ENCODE peak calls at places on chromosomes 16 and 17, in ten cellular contexts. One of them, this sample, is unnamed.

GRCh38 chr16:69845181-69845580 is 83.0 kb downstream of the WWP2 start:
- DNase-seq in HuH-7: no peak
- DNase-seq in RCC 7860: no peak
- DNase-seq in CD4-positive, alpha-beta memory T cell: no peak
- DNase-seq in amniotic stem cell: no peak
- DNase-seq in endodermal cell: no peak
- DNase-seq in HS-5: no peak
- DNase-seq in ELF-1: no peak
- DNase-seq in RWPE1: no peak
- DNase-seq in activated T-cell treated with anti-CD3 and anti-CD28 coated beads, Interleukin-2, amount 50 U/mL, for 48 hours: no peak
- DNase-seq in this sample: peak

GRCh38 chr17:75878174-75878998 is at the start of gene TRIM47:
- DNase-seq in activated T-cell treated with anti-CD3 and anti-CD28 coated beads, Interleukin-2, amount 50 U/mL, for 48 hours: peak
- DNase-seq in endodermal cell: peak
- DNase-seq in RWPE1: peak
- DNase-seq in amniotic stem cell: no peak
- DNase-seq in HS-5: no peak
- DNase-seq in CD4-positive, alpha-beta memory T cell: peak
- DNase-seq in HuH-7: peak
- DNase-seq in RCC 7860: peak
- DNase-seq in ELF-1: peak
- DNase-seq in this sample: no peak

GRCh38 chr16:25198021-25198420 is 18.7 kb upstream of the AQP8 start:
- DNase-seq in HS-5: peak
- DNase-seq in activated T-cell treated with anti-CD3 and anti-CD28 coated beads, Interleukin-2, amount 50 U/mL, for 48 hours: no peak
- DNase-seq in RCC 7860: peak
- DNase-seq in HuH-7: no peak
- DNase-seq in ELF-1: no peak
- DNase-seq in RWPE1: peak
- DNase-seq in amniotic stem cell: no peak
- DNase-seq in CD4-positive, alpha-beta memory T cell: no peak
- DNase-seq in endodermal cell: no peak
- DNase-seq in this sample: no peak

GRCh38 chr17:51748749-51749604 is 409.5 kb downstream of the CA10 start:
- DNase-seq in RWPE1: no peak
- DNase-seq in endodermal cell: no peak
- DNase-seq in CD4-positive, alpha-beta memory T cell: no peak
- DNase-seq in RCC 7860: no peak
- DNase-seq in HuH-7: no peak
- DNase-seq in ELF-1: no peak
- DNase-seq in HS-5: no peak
- DNase-seq in activated T-cell treated with anti-CD3 and anti-CD28 coated beads, Interleukin-2, amount 50 U/mL, for 48 hours: no peak
- DNase-seq in amniotic stem cell: no peak
- DNase-seq in this sample: no peak

GRCh38 chr17:77404812-77405581 is 264.2 kb downstream of the SEC14L1 start:
- DNase-seq in CD4-positive, alpha-beta memory T cell: peak
- DNase-seq in ELF-1: no peak
- DNase-seq in HS-5: peak
- DNase-seq in endodermal cell: no peak
- DNase-seq in amniotic stem cell: no peak
- DNase-seq in RCC 7860: peak
- DNase-seq in RWPE1: peak
- DNase-seq in activated T-cell treated with anti-CD3 and anti-CD28 coated beads, Interleukin-2, amount 50 U/mL, for 48 hours: peak
- DNase-seq in HuH-7: no peak
- DNase-seq in this sample: no peak

GRCh38 chr16:8850279-8850885 is 18.4 kb downstream of the CARHSP1 start:
- DNase-seq in HuH-7: no peak
- DNase-seq in HS-5: peak
- DNase-seq in ELF-1: peak
- DNase-seq in RCC 7860: peak
- DNase-seq in activated T-cell treated with anti-CD3 and anti-CD28 coated beads, Interleukin-2, amount 50 U/mL, for 48 hours: no peak
- DNase-seq in RWPE1: peak
- DNase-seq in amniotic stem cell: no peak
- DNase-seq in CD4-positive, alpha-beta memory T cell: no peak
- DNase-seq in endodermal cell: no peak
- DNase-seq in this sample: no peak

GRCh38 chr16:22727285-22728166 is 86.4 kb upstream of the HS3ST2 start:
- DNase-seq in HuH-7: no peak
- DNase-seq in CD4-positive, alpha-beta memory T cell: no peak
- DNase-seq in RWPE1: no peak
- DNase-seq in endodermal cell: no peak
- DNase-seq in activated T-cell treated with anti-CD3 and anti-CD28 coated beads, Interleukin-2, amount 50 U/mL, for 48 hours: no peak
- DNase-seq in RCC 7860: no peak
- DNase-seq in HS-5: no peak
- DNase-seq in amniotic stem cell: no peak
- DNase-seq in ELF-1: no peak
- DNase-seq in this sample: no peak

GRCh38 chr16:31452631-31453106 is 6.6 kb upstream of the ARMC5 start:
- DNase-seq in activated T-cell treated with anti-CD3 and anti-CD28 coated beads, Interleukin-2, amount 50 U/mL, for 48 hours: no peak
- DNase-seq in RCC 7860: peak
- DNase-seq in HuH-7: no peak
- DNase-seq in HS-5: peak
- DNase-seq in CD4-positive, alpha-beta memory T cell: no peak
- DNase-seq in endodermal cell: peak
- DNase-seq in amniotic stem cell: peak
- DNase-seq in ELF-1: no peak
- DNase-seq in RWPE1: peak
- DNase-seq in this sample: peak

GRCh38 chr17:50692448-50693040 is 15.2 kb downstream of the ANKRD40 start:
- DNase-seq in RWPE1: no peak
- DNase-seq in HS-5: no peak
- DNase-seq in RCC 7860: no peak
- DNase-seq in ELF-1: no peak
- DNase-seq in endodermal cell: no peak
- DNase-seq in HuH-7: no peak
- DNase-seq in activated T-cell treated with anti-CD3 and anti-CD28 coated beads, Interleukin-2, amount 50 U/mL, for 48 hours: no peak
- DNase-seq in amniotic stem cell: no peak
- DNase-seq in CD4-positive, alpha-beta memory T cell: no peak
- DNase-seq in this sample: no peak

GRCh38 chr16:5143761-5144620 is 46.4 kb upstream of the EEF2KMT start:
- DNase-seq in CD4-positive, alpha-beta memory T cell: no peak
- DNase-seq in RWPE1: no peak
- DNase-seq in ELF-1: no peak
- DNase-seq in RCC 7860: no peak
- DNase-seq in HuH-7: peak
- DNase-seq in endodermal cell: no peak
- DNase-seq in activated T-cell treated with anti-CD3 and anti-CD28 coated beads, Interleukin-2, amount 50 U/mL, for 48 hours: no peak
- DNase-seq in HS-5: no peak
- DNase-seq in amniotic stem cell: no peak
- DNase-seq in this sample: no peak

GRCh38 chr16:48558269-48558915 is 51.6 kb downstream of the N4BP1 start:
- DNase-seq in endodermal cell: no peak
- DNase-seq in ELF-1: no peak
- DNase-seq in RWPE1: no peak
- DNase-seq in HS-5: no peak
- DNase-seq in activated T-cell treated with anti-CD3 and anti-CD28 coated beads, Interleukin-2, amount 50 U/mL, for 48 hours: no peak
- DNase-seq in HuH-7: no peak
- DNase-seq in RCC 7860: no peak
- DNase-seq in amniotic stem cell: no peak
- DNase-seq in CD4-positive, alpha-beta memory T cell: no peak
- DNase-seq in this sample: no peak

GRCh38 chr16:77223184-77223583 is 24.0 kb downstream of the SYCE1L start:
- DNase-seq in CD4-positive, alpha-beta memory T cell: no peak
- DNase-seq in RCC 7860: no peak
- DNase-seq in activated T-cell treated with anti-CD3 and anti-CD28 coated beads, Interleukin-2, amount 50 U/mL, for 48 hours: peak
- DNase-seq in RWPE1: no peak
- DNase-seq in amniotic stem cell: no peak
- DNase-seq in HS-5: no peak
- DNase-seq in ELF-1: peak
- DNase-seq in HuH-7: peak
- DNase-seq in endodermal cell: peak
- DNase-seq in this sample: no peak

GRCh38 chr16:8753411-8754054 is 43.9 kb downstream of the TMEM186 start:
- DNase-seq in activated T-cell treated with anti-CD3 and anti-CD28 coated beads, Interleukin-2, amount 50 U/mL, for 48 hours: no peak
- DNase-seq in CD4-positive, alpha-beta memory T cell: no peak
- DNase-seq in amniotic stem cell: no peak
- DNase-seq in RCC 7860: no peak
- DNase-seq in HuH-7: no peak
- DNase-seq in RWPE1: no peak
- DNase-seq in endodermal cell: no peak
- DNase-seq in ELF-1: no peak
- DNase-seq in HS-5: no peak
- DNase-seq in this sample: no peak

GRCh38 chr17:61312406-61313295 is 87.0 kb upstream of the TBX2 start:
- DNase-seq in RCC 7860: no peak
- DNase-seq in CD4-positive, alpha-beta memory T cell: no peak
- DNase-seq in HuH-7: no peak
- DNase-seq in HS-5: no peak
- DNase-seq in ELF-1: no peak
- DNase-seq in amniotic stem cell: no peak
- DNase-seq in RWPE1: no peak
- DNase-seq in activated T-cell treated with anti-CD3 and anti-CD28 coated beads, Interleukin-2, amount 50 U/mL, for 48 hours: no peak
- DNase-seq in endodermal cell: peak
- DNase-seq in this sample: no peak

GRCh38 chr17:38568274-38568673 is 37.5 kb downstream of the SRCIN1 start:
- DNase-seq in ELF-1: peak
- DNase-seq in RWPE1: no peak
- DNase-seq in endodermal cell: peak
- DNase-seq in amniotic stem cell: no peak
- DNase-seq in HS-5: no peak
- DNase-seq in activated T-cell treated with anti-CD3 and anti-CD28 coated beads, Interleukin-2, amount 50 U/mL, for 48 hours: no peak
- DNase-seq in RCC 7860: no peak
- DNase-seq in CD4-positive, alpha-beta memory T cell: no peak
- DNase-seq in HuH-7: no peak
- DNase-seq in this sample: no peak

GRCh38 chr17:77884019-77884418 is 74.5 kb upstream of the TNRC6C start:
- DNase-seq in endodermal cell: peak
- DNase-seq in RWPE1: no peak
- DNase-seq in HS-5: no peak
- DNase-seq in RCC 7860: no peak
- DNase-seq in ELF-1: no peak
- DNase-seq in HuH-7: no peak
- DNase-seq in amniotic stem cell: no peak
- DNase-seq in activated T-cell treated with anti-CD3 and anti-CD28 coated beads, Interleukin-2, amount 50 U/mL, for 48 hours: no peak
- DNase-seq in CD4-positive, alpha-beta memory T cell: no peak
- DNase-seq in this sample: no peak

GRCh38 chr17:79919862-79920720 is 80.9 kb upstream of the CBX4 start:
- DNase-seq in HuH-7: no peak
- DNase-seq in RWPE1: no peak
- DNase-seq in amniotic stem cell: no peak
- DNase-seq in RCC 7860: no peak
- DNase-seq in CD4-positive, alpha-beta memory T cell: no peak
- DNase-seq in HS-5: no peak
- DNase-seq in ELF-1: no peak
- DNase-seq in activated T-cell treated with anti-CD3 and anti-CD28 coated beads, Interleukin-2, amount 50 U/mL, for 48 hours: no peak
- DNase-seq in endodermal cell: no peak
- DNase-seq in this sample: no peak

GRCh38 chr16:58853830-58854229 is 119.7 kb upstream of the GOT2 start:
- DNase-seq in HS-5: no peak
- DNase-seq in amniotic stem cell: no peak
- DNase-seq in endodermal cell: no peak
- DNase-seq in activated T-cell treated with anti-CD3 and anti-CD28 coated beads, Interleukin-2, amount 50 U/mL, for 48 hours: no peak
- DNase-seq in ELF-1: no peak
- DNase-seq in HuH-7: no peak
- DNase-seq in RCC 7860: no peak
- DNase-seq in RWPE1: no peak
- DNase-seq in CD4-positive, alpha-beta memory T cell: no peak
- DNase-seq in this sample: no peak

GRCh38 chr16:3836641-3837040 is 43.9 kb downstream of the CREBBP start:
- DNase-seq in RCC 7860: no peak
- DNase-seq in CD4-positive, alpha-beta memory T cell: no peak
- DNase-seq in amniotic stem cell: no peak
- DNase-seq in HS-5: no peak
- DNase-seq in RWPE1: no peak
- DNase-seq in ELF-1: no peak
- DNase-seq in activated T-cell treated with anti-CD3 and anti-CD28 coated beads, Interleukin-2, amount 50 U/mL, for 48 hours: no peak
- DNase-seq in HuH-7: no peak
- DNase-seq in endodermal cell: no peak
- DNase-seq in this sample: no peak

GRCh38 chr17:19448341-19449268 is 37.6 kb downstream of the RNF112 start:
- DNase-seq in activated T-cell treated with anti-CD3 and anti-CD28 coated beads, Interleukin-2, amount 50 U/mL, for 48 hours: no peak
- DNase-seq in RCC 7860: peak
- DNase-seq in amniotic stem cell: peak
- DNase-seq in endodermal cell: peak
- DNase-seq in ELF-1: peak
- DNase-seq in HuH-7: no peak
- DNase-seq in CD4-positive, alpha-beta memory T cell: no peak
- DNase-seq in RWPE1: peak
- DNase-seq in HS-5: peak
- DNase-seq in this sample: no peak

GRCh38 chr17:64459284-64459747 is 10.4 kb downstream of the MILR1 start:
- DNase-seq in RCC 7860: peak
- DNase-seq in amniotic stem cell: no peak
- DNase-seq in RWPE1: peak
- DNase-seq in endodermal cell: no peak
- DNase-seq in activated T-cell treated with anti-CD3 and anti-CD28 coated beads, Interleukin-2, amount 50 U/mL, for 48 hours: no peak
- DNase-seq in ELF-1: no peak
- DNase-seq in HuH-7: no peak
- DNase-seq in CD4-positive, alpha-beta memory T cell: no peak
- DNase-seq in HS-5: peak
- DNase-seq in this sample: no peak

GRCh38 chr17:83083368-83084201 is 4.2 kb downstream of the METRNL start:
- DNase-seq in endodermal cell: peak
- DNase-seq in ELF-1: peak
- DNase-seq in amniotic stem cell: peak
- DNase-seq in activated T-cell treated with anti-CD3 and anti-CD28 coated beads, Interleukin-2, amount 50 U/mL, for 48 hours: peak
- DNase-seq in RCC 7860: peak
- DNase-seq in HuH-7: no peak
- DNase-seq in HS-5: peak
- DNase-seq in CD4-positive, alpha-beta memory T cell: peak
- DNase-seq in RWPE1: peak
- DNase-seq in this sample: peak

GRCh38 chr16:50940275-50940854 is 198.5 kb downstream of the CYLD start:
- DNase-seq in amniotic stem cell: no peak
- DNase-seq in activated T-cell treated with anti-CD3 and anti-CD28 coated beads, Interleukin-2, amount 50 U/mL, for 48 hours: no peak
- DNase-seq in RWPE1: no peak
- DNase-seq in RCC 7860: no peak
- DNase-seq in ELF-1: no peak
- DNase-seq in HuH-7: no peak
- DNase-seq in HS-5: no peak
- DNase-seq in endodermal cell: peak
- DNase-seq in CD4-positive, alpha-beta memory T cell: no peak
- DNase-seq in this sample: no peak

GRCh38 chr17:80693511-80693910 is 148.9 kb downstream of the RPTOR start:
- DNase-seq in RWPE1: no peak
- DNase-seq in RCC 7860: no peak
- DNase-seq in HuH-7: no peak
- DNase-seq in activated T-cell treated with anti-CD3 and anti-CD28 coated beads, Interleukin-2, amount 50 U/mL, for 48 hours: no peak
- DNase-seq in ELF-1: no peak
- DNase-seq in HS-5: no peak
- DNase-seq in amniotic stem cell: no peak
- DNase-seq in endodermal cell: no peak
- DNase-seq in CD4-positive, alpha-beta memory T cell: no peak
- DNase-seq in this sample: no peak

GRCh38 chr17:35890774-35891155 is 10.6 kb upstream of the CCL5 start:
- DNase-seq in RCC 7860: no peak
- DNase-seq in HS-5: no peak
- DNase-seq in ELF-1: peak
- DNase-seq in activated T-cell treated with anti-CD3 and anti-CD28 coated beads, Interleukin-2, amount 50 U/mL, for 48 hours: peak
- DNase-seq in CD4-positive, alpha-beta memory T cell: peak
- DNase-seq in HuH-7: no peak
- DNase-seq in endodermal cell: peak
- DNase-seq in amniotic stem cell: no peak
- DNase-seq in RWPE1: no peak
- DNase-seq in this sample: no peak

GRCh38 chr16:11016993-11017392 is 72.6 kb downstream of the CLEC16A start:
- DNase-seq in HS-5: peak
- DNase-seq in amniotic stem cell: no peak
- DNase-seq in HuH-7: no peak
- DNase-seq in ELF-1: no peak
- DNase-seq in RWPE1: peak
- DNase-seq in CD4-positive, alpha-beta memory T cell: no peak
- DNase-seq in activated T-cell treated with anti-CD3 and anti-CD28 coated beads, Interleukin-2, amount 50 U/mL, for 48 hours: peak
- DNase-seq in RCC 7860: peak
- DNase-seq in endodermal cell: no peak
- DNase-seq in this sample: no peak

GRCh38 chr17:6755281-6755680 is 565 bp upstream of the XAF1 start:
- DNase-seq in RWPE1: no peak
- DNase-seq in amniotic stem cell: peak
- DNase-seq in activated T-cell treated with anti-CD3 and anti-CD28 coated beads, Interleukin-2, amount 50 U/mL, for 48 hours: no peak
- DNase-seq in RCC 7860: no peak
- DNase-seq in ELF-1: peak
- DNase-seq in HS-5: no peak
- DNase-seq in CD4-positive, alpha-beta memory T cell: no peak
- DNase-seq in HuH-7: no peak
- DNase-seq in endodermal cell: no peak
- DNase-seq in this sample: no peak

GRCh38 chr16:79468236-79468635 is 132.3 kb downstream of the MAF start:
- DNase-seq in endodermal cell: no peak
- DNase-seq in activated T-cell treated with anti-CD3 and anti-CD28 coated beads, Interleukin-2, amount 50 U/mL, for 48 hours: no peak
- DNase-seq in RCC 7860: no peak
- DNase-seq in HS-5: no peak
- DNase-seq in ELF-1: peak
- DNase-seq in CD4-positive, alpha-beta memory T cell: no peak
- DNase-seq in amniotic stem cell: no peak
- DNase-seq in RWPE1: no peak
- DNase-seq in HuH-7: no peak
- DNase-seq in this sample: no peak

This sample was measured in NT2/D1.